ENCODE peak calls at places on chromosomes 11 and 22, in eight cellular contexts. S, V, J, T, U, C, D and M are unnamed samples.

GRCh38 chr11:64135711-64136110 is 30.2 kb downstream of the MACROD1 start:
- DNase-seq in J (no peak), D (no peak), S (no peak), C (no peak), V (no peak), U (no peak), T (no peak), M (no peak)

GRCh38 chr11:383431-383830 is 10.6 kb upstream of the PKP3 start:
- DNase-seq in S (no peak), C (no peak), T (no peak), J (no peak), V (no peak), D (no peak), U (no peak), M (no peak)

GRCh38 chr11:58318532-58318931 is 40.3 kb downstream of the OR5B17 start:
- DNase-seq in C (no peak), U (no peak), T (peak), J (no peak), D (no peak), V (no peak), S (no peak), M (no peak)

GRCh38 chr22:35314161-35314942 is 14.7 kb downstream of the TOM1 start:
- DNase-seq in C (peak), T (no peak), U (no peak), V (no peak), S (no peak), J (no peak), D (no peak), M (no peak)

GRCh38 chr11:29119691-29120328 is 897.0 kb downstream of the KCNA4 start:
- DNase-seq in U (no peak), J (no peak), C (no peak), T (peak), S (peak), D (peak), V (peak), M (no peak)

GRCh38 chr11:95925011-95925410 is 1.1 kb upstream of the MTMR2 start:
- DNase-seq in U (no peak), V (peak), D (peak), C (no peak), T (no peak), S (peak), J (no peak), M (no peak)

GRCh38 chr11:469684-470667 is 19.9 kb downstream of the PTDSS2 start:
- DNase-seq in T (no peak), D (peak), J (no peak), U (no peak), V (peak), C (no peak), S (peak), M (peak)

GRCh38 chr22:40215266-40215665 is 37.5 kb downstream of the TNRC6B start:
- DNase-seq in S (no peak), U (no peak), V (no peak), C (no peak), T (no peak), D (no peak), J (no peak), M (peak)

GRCh38 chr22:36369004-36369921 is 18.5 kb downstream of the MYH9 start:
- DNase-seq in T (no peak), J (no peak), V (no peak), S (no peak), U (no peak), C (no peak), D (peak), M (no peak)

GRCh38 chr11:102914238-102915043 is 39.7 kb upstream of the MMP12 start:
- DNase-seq in S (peak), U (peak), V (peak), T (no peak), J (no peak), D (peak), C (no peak), M (no peak)

GRCh38 chr11:13620063-13620462 is 48.4 kb upstream of the FAR1 start:
- DNase-seq in J (no peak), V (no peak), D (no peak), U (no peak), C (no peak), T (no peak), S (no peak), M (no peak)

GRCh38 chr11:9616858-9617257 is 43.4 kb downstream of the WEE1 start:
- DNase-seq in S (no peak), J (no peak), D (no peak), T (no peak), U (no peak), V (no peak), C (no peak), M (no peak)

GRCh38 chr11:132200303-132200936 is 830.0 kb downstream of the NTM start:
- DNase-seq in D (no peak), T (no peak), J (no peak), S (no peak), V (no peak), C (no peak), U (no peak), M (no peak)

GRCh38 chr11:61838501-61838900 is 10.4 kb downstream of the FADS2 start:
- DNase-seq in S (no peak), J (no peak), D (no peak), U (no peak), C (no peak), V (no peak), T (no peak), M (no peak)

GRCh38 chr11:45556851-45557707 is 108.3 kb downstream of the CHST1 start:
- DNase-seq in V (peak), T (no peak), C (no peak), S (peak), D (no peak), J (peak), U (no peak), M (no peak)

DNA sequence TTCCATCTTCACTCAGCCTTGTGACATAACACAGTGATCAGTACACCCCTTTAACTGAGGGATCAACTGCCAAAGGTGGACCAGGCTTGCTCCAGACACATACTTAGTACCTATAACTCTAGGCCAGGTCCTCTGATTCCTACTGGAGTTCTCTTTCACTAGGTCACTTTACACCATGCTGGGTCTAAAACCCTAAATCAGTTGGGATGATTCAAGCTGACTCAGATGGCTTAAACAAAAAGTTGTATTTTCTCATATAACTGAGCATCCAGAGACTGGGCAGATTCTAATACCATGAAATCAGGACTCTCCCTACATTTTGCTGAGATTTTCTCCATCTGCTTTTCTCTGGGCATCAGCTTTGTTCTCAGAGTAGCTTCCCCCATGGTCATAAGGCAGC is 26.0 kb upstream of the FLI1 start:
- DNase-seq in T (no peak), D (no peak), S (no peak), U (no peak), C (no peak), V (no peak), J (no peak), M (no peak)
- TF ChIP-seq CTCF in T (no peak), D (no peak), S (no peak), U (no peak), C (no peak), V (no peak), J (no peak), M (no peak)

DNA sequence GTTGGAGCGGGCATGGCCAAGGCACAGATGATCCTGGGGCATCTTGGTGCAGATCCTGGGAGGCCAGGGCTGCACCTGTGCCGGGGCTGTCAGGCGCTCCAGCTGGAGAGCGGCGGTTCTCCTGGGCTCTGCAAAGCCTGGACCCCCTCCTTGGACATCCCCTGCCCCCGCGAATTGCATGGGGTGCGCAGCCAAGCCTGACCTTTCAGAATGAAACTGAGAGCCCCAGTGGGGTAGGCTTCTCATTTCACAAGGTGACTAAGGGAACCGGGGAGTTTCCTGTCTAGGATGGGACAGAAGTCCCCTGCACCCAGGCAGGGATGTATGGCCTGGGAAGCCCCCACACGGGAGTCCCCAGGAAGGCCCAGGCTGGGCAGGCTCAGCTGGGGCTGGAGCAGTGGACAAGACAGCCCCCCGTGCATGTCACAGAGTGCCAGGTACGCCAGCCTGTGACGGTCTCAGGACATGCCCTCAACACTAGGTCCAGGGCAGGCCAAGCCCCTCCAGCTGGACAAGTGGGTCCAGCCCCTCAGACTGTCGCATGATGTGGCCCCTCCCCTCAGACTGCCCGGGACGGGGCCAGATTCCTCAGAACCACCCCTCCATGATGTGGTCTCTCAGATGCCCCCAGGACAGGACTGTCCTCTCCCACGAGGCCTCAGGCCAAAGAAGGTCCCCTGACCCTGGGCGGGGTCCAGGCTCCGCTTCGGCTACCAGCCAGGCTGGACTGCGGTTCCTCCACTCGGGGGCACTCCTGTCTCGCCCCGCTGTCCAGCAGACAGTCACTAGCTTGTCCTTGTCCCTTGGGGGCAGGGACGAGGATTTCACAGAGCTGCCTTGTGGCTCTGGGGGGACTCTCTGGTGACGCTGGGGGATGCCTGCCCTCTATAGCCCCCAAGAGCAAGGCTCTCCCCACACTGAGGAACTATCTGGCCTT is 2.3 kb downstream of the LSP1 start:
- DNase-seq in V (no peak), S (no peak), U (peak), D (no peak), J (no peak), T (no peak), C (no peak), M (no peak)
- TF ChIP-seq CTCF in V (no peak), S (no peak), U (no peak), D (no peak), J (no peak), T (no peak), C (no peak), M (no peak)

DNA sequence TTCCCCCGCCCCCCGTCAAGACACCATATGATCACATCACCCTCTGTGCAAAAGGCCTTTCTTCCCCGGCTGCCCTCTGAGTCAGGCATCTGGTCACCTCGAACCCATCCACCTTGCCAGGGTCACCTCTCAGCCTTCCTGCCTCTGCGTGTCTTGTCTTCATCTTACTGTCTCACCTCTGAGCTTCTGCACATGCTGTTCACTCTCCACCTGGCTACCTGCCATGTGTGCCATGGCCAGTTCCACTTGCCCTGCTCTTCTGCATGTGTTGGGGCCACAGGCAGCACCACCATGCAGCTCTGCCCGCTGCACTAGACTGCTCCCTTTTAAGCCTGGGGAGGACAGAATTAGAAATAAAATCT is 9.8 kb downstream of the ZNF74 start:
- DNase-seq in C (no peak), D (no peak), U (no peak), S (no peak), J (no peak), T (no peak), V (no peak), M (no peak)
- TF ChIP-seq CTCF in C (no peak), D (no peak), U (no peak), S (no peak), J (no peak), T (no peak), V (no peak), M (no peak)

DNA sequence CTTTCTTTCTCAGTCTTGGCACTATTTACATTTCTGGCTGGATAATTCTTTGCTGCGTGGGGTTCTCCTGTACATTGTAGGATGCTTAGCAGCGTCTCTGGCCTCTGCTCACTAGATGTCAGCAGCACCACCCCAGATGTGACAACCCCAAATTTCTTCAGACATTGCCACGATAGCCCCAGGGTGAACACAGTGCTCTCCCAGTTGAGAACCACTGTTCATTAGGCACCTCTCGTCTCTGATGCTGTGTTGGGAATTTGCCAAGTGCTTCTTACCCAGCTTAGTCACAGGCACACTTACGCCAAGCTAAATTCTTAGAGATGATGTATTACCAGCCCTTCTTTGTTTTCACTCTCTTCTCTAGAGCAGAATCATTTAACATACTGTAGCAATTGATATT is 9.4 kb downstream of the TRIM6 start:
- DNase-seq in J (no peak), D (peak), S (peak), C (no peak), T (peak), V (peak), U (no peak), M (no peak)
- TF ChIP-seq CTCF in J (no peak), D (no peak), S (no peak), C (no peak), T (peak), V (no peak), U (no peak), M (no peak)

DNA sequence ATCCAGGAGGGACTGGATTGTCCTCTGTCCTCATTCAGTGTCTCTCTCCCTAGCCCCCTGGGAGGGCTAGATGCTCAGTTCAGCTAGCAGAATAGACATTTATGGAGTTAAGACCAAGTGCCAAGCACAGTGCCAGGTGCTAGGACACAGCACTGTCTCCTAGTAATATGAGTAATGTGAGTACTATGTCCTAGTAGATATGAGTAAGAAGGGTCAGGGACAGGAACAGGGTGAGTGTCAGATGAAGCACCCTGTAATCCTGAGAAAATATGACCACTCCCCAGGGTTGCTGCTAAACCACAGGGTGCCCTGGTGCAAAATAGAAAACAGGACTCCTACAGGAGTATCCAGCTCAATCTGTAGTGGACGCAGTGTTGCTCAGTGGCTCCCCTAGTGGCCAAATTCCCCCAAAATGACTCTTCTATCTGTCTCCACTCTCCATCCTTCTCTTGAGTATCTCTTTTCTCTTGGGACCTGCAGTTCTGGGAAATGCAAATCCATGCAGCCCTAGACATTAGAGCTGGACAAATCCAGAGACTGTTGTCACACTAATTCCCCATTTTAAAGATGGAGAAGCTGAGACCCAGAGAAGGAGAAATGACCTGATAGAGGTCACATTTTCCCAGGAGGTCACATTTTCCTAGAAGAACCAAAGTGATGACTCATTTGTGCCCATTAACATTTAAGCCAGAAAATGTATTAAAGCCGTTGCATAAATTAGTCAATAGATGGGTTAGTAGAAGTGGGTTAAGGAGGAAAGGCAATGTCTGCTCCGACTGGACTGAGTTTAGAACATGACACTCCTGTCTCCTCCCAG is 214.3 kb downstream of the NXPE2 start:
- DNase-seq in V (no peak), U (peak), T (no peak), S (no peak), D (no peak), J (no peak), C (no peak), M (no peak)
- TF ChIP-seq CTCF in V (peak), U (peak), T (no peak), S (no peak), D (no peak), J (peak), C (no peak), M (peak)

DNA sequence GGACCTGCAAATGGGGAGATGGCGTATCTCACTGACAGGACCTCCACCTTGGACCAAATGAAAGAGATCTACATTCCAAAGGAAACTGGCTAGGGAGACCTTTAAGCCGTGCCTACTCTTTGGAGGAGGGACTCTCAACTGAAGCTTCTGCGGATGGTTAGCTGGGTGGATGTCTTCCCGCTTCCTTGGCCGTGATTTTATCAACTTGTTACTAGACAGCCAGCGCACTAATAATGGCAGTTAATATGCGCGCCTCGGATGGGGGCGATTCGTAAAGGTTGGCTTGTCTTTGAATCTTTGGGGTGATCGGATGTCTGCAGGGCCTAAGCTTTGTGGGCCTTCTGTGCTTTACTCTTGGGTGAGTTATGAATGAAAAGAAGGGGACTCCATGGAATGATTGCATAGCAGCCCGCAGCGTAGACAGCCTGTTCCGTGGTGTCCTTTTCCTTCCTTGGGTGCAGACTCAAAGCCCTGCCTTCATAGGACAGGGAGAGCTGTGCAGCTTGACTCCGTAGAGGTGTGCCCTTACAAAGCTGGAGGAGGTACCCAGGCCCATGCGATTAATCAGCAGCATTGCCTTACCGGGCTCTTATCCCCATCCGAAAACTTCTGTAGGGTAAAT is 1.5 kb downstream of the ZNRF3 start:
- DNase-seq in V (no peak), D (no peak), J (no peak), T (no peak), U (no peak), C (no peak), S (no peak), M (no peak)
- TF ChIP-seq CTCF in V (no peak), D (no peak), J (no peak), T (no peak), U (no peak), C (no peak), S (no peak), M (no peak)

GRCh38 chr11:94563176-94563847 is 3.9 kb upstream of the PIWIL4 start:
- DNase-seq in C (no peak), D (no peak), V (peak), J (no peak), U (no peak), S (peak), T (no peak), M (no peak)
- TF ChIP-seq CTCF in C (no peak), D (no peak), V (peak), J (peak), U (no peak), S (peak), T (peak), M (peak)

DNA sequence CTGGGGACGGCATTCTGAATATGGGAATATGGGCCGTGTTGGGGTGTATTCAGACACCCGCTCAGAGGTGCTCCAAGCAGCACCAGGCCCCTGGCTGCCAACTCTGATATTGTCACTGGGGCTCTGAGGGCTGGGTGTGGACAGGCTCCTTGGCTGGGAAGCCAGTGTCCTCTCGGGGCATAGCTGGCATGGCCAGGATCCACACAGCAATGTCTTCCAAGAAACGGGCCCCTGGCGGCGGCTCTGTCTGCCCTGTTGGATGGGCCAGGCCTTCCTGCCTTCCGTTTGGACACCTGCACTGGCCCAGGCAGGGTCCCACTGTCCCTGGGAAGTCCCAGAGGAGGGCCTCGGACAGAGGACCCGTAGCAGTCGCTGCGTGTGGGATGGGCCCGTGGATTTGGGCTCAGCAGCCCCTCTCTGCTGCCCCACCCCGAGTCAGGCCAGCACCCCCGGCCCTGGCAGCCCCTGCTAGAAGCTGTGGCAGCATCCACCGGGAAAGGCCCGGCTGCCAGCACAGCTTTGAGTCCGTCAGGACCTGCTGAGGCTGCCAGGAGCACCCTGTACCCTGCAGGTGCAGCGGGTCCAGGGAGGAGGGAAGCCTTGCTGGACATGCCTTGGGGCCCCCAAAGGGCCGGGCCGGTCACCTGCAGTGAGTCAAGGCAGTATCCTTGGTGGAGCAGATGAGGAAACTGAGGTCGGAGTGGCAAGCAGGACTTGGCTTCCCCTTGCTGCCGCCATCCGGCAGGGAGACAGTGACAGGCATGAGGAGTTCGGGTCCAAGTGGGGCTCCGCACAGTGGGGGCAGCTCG is 4.1 kb downstream of the PANX2 start:
- DNase-seq in J (no peak), V (no peak), D (no peak), U (no peak), C (no peak), T (no peak), S (no peak), M (no peak)
- TF ChIP-seq CTCF in J (no peak), V (no peak), D (no peak), U (no peak), C (no peak), T (no peak), S (no peak), M (no peak)